ENCODE peak calls at places on chromosomes 4 and X, in nine cellular contexts. M is DND-41; T is lung; W is upper lobe of left lung; Z is pancreas; C is mucosa of descending colon; P is heart left ventricle; B is heart right ventricle; H is CD8-positive, alpha-beta T cell. O is an unnamed sample.

GRCh38 chrX:104166735-104167436 is 633 bp downstream of the FAM199X start:
- ATAC-seq in M (no peak), T (peak; percentile 3), W (peak; percentile 72), Z (peak; percentile 9), C (peak; percentile 11), P (no peak), B (no peak), H (no peak), O (no peak)

GRCh38 chr4:6815029-6815836 is 32.7 kb downstream of the KIAA0232 start:
- ATAC-seq in M (no peak), T (no peak), W (no peak), Z (peak; percentile 79), C (no peak), P (no peak), B (no peak), H (no peak), O (no peak)

GRCh38 chr4:158172558-158173258 is at the start of gene GASK1B:
- ATAC-seq in M (no peak), T (peak; percentile 41), W (no peak), Z (peak; percentile 73), C (peak; percentile 83), P (peak; percentile 67), B (peak; percentile 68), H (no peak), O (peak; percentile 21)

GRCh38 chr4:6750302-6751221 is 32.0 kb upstream of the KIAA0232 start:
- ATAC-seq in M (no peak), T (no peak), W (no peak), Z (no peak), C (no peak), P (no peak), B (no peak), H (no peak), O (no peak)

GRCh38 chrX:38358274-38358673 is 5.9 kb downstream of the OTC start:
- ATAC-seq in M (no peak), T (no peak), W (no peak), Z (peak; percentile 55), C (no peak), P (peak; percentile 82), B (peak; percentile 72), H (no peak), O (no peak)

GRCh38 chr4:30543057-30543456 is 177.1 kb upstream of the PCDH7 start:
- ATAC-seq in M (no peak), T (no peak), W (no peak), Z (no peak), C (no peak), P (no peak), B (no peak), H (no peak), O (no peak)

GRCh38 chr4:70463335-70463734 is 8.7 kb upstream of the MUC7 start:
- ATAC-seq in M (no peak), T (no peak), W (no peak), Z (no peak), C (no peak), P (no peak), B (no peak), H (no peak), O (no peak)

GRCh38 chr4:105257817-105258495 is 111.3 kb downstream of the TET2 start:
- ATAC-seq in M (no peak), T (no peak), W (no peak), Z (no peak), C (no peak), P (no peak), B (no peak), H (no peak), O (no peak)

GRCh38 chrX:120428309-120428708 is 40.8 kb downstream of the LAMP2 start:
- ATAC-seq in M (no peak), T (no peak), W (no peak), Z (no peak), C (peak; percentile 70), P (no peak), B (no peak), H (no peak), O (no peak)

GRCh38 chr4:24569662-24570061 is 14.7 kb downstream of the DHX15 start:
- ATAC-seq in M (no peak), T (no peak), W (no peak), Z (no peak), C (no peak), P (no peak), B (no peak), H (no peak), O (no peak)

GRCh38 chr4:86482851-86483490 is 111.1 kb upstream of the PTPN13 start:
- ATAC-seq in M (peak; percentile 25), T (no peak), W (no peak), Z (no peak), C (no peak), P (no peak), B (no peak), H (no peak), O (no peak)

GRCh38 chr4:110589297-110589696 is 33.6 kb downstream of the PITX2 start:
- ATAC-seq in M (peak; percentile 66), T (no peak), W (no peak), Z (no peak), C (no peak), P (no peak), B (no peak), H (no peak), O (no peak)
- TF ChIP-seq CTCF in M (peak; percentile 37), T (no peak), W (no peak), Z (no peak), C (no peak), P (no peak), B (peak; percentile 8), H (no peak), O (no peak)

GRCh38 chr4:165328101-165328425 is 594 bp downstream of the MSMO1 start:
- ATAC-seq in M (no peak), T (no peak), W (no peak), Z (peak; percentile 2), C (peak; percentile 2), P (no peak), B (no peak), H (no peak), O (no peak)

GRCh38 chr4:165325732-165326512 is 1.5 kb upstream of the MSMO1 start:
- ATAC-seq in M (no peak), T (peak; percentile 9), W (no peak), Z (no peak), C (no peak), P (no peak), B (no peak), H (no peak), O (no peak)

GRCh38 chr4:165326831-165327210 is 648 bp upstream of the MSMO1 start:
- ATAC-seq in M (no peak), T (peak; percentile 16), W (peak; percentile 60), Z (peak; percentile 45), C (peak; percentile 39), P (no peak), B (peak; percentile 32), H (no peak), O (no peak)

GRCh38 chr4:165328708-165329107 is 1.2 kb downstream of the MSMO1 start:
- ATAC-seq in M (no peak), T (no peak), W (no peak), Z (no peak), C (no peak), P (no peak), B (no peak), H (no peak), O (no peak)

GRCh38 chr4:165327211-165328100 is at the start of gene MSMO1:
- ATAC-seq in M (peak; percentile 96), T (peak; percentile 98), W (peak; percentile 99), Z (peak; percentile 94), C (peak; percentile 96), P (peak; percentile 99), B (peak; percentile 99), H (peak; percentile 95), O (peak; percentile 99)
- H3K4me1 ChIP-seq in M (peaks cover 52% of the 10 kb centered on the region), T (peaks cover 14% of the 10 kb centered on the region), W (peaks cover 18% of the 10 kb centered on the region), Z (peaks cover 31% of the 10 kb centered on the region), C (peaks cover 4% of the 10 kb centered on the region), P (peaks cover 38% of the 10 kb centered on the region), B (peaks cover 18% of the 10 kb centered on the region), H (peaks cover 21% of the 10 kb centered on the region), O (peaks cover 23% of the 10 kb centered on the region)

DNA sequence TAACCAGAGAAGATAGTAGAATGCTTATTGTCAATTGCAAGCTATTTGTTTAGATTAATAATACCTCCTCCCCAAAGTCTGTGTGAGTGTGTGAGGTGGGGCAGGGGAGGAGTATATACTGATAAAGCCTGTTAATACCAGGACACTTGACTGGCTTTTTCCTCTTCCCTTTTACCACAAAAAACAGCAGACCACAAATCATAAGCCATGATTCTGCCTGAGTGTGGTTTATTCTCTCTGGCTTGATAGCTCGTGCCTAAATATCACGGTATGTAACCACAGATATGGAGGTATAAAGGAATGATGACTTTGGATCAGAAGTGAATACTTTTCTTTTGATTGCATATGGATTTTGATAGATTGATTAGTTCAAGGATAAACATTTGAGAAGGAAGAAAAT is 21.9 kb upstream of the SCRG1 start:
- ATAC-seq in M (peak; percentile 48), T (no peak), W (no peak), Z (no peak), C (no peak), P (no peak), B (no peak), H (no peak), O (no peak)
- H3K36me3 ChIP-seq in M (no peaks in the 10 kb centered on the region), T (no peaks in the 10 kb centered on the region), W (no peaks in the 10 kb centered on the region), Z (no peaks in the 10 kb centered on the region), C (no peaks in the 10 kb centered on the region), P (no peaks in the 10 kb centered on the region), B (no peaks in the 10 kb centered on the region), H (no peaks in the 10 kb centered on the region), O (peaks cover 20% of the 10 kb centered on the region)

GRCh38 chrX:63930140-63930539 is 145.1 kb upstream of the ARHGEF9 start:
- ATAC-seq in M (no peak), T (no peak), W (no peak), Z (peak; percentile 84), C (no peak), P (no peak), B (no peak), H (no peak), O (no peak)
- TF ChIP-seq CTCF in M (peak; percentile 52), T (no peak), W (no peak), Z (peak; percentile 29), C (no peak), P (peak; percentile 35), B (peak; percentile 37), H (no peak), O (peak; percentile 30)

DNA sequence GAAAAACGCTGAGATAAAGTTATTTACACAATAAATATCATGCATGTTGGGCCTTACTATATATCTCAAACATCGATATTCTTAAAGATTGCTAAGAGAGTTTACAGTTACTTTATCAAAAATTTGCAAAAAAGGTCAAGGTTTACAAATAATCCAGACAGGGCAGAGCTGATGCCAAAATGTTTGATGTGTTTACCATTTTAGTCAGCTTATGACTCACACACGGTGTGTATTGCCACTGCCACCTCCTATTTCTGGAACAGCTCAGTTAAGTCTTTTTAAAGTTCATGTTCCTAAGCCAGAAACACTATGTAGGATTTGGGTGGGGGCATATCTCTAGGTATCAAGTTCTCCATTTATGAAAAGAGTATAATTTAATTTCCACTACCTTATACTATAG is 580.6 kb downstream of the INPP4B start:
- ATAC-seq in M (no peak), T (no peak), W (no peak), Z (peak; percentile 96), C (peak; percentile 79), P (peak; percentile 93), B (peak; percentile 94), H (peak; percentile 36), O (no peak)
- H3K4me1 ChIP-seq in M (peaks cover 14% of the 10 kb centered on the region), T (peaks cover 8% of the 10 kb centered on the region), W (no peaks in the 10 kb centered on the region), Z (peaks cover 17% of the 10 kb centered on the region), C (no peaks in the 10 kb centered on the region), P (peaks cover 37% of the 10 kb centered on the region), B (no peaks in the 10 kb centered on the region), H (peaks cover 20% of the 10 kb centered on the region), O (no peaks in the 10 kb centered on the region)